ENCODE peak calls at places on chromosomes 4 and X, in seven cellular contexts. One of them, this sample, is unnamed.

GRCh38 chr4:147799986-147800555 is 68.2 kb downstream of the ARHGAP10 start:
- DNase-seq in Caco-2: no peak
- DNase-seq in psoas muscle: no peak
- DNase-seq in kidney: no peak
- DNase-seq in right atrium auricular region: no peak
- DNase-seq in tibial artery: no peak
- DNase-seq in heart right ventricle: no peak
- DNase-seq in this sample: peak

GRCh38 chr4:142493255-142493976 is 352.7 kb downstream of the INPP4B start:
- DNase-seq in tibial artery: no peak
- DNase-seq in heart right ventricle: no peak
- DNase-seq in psoas muscle: no peak
- DNase-seq in kidney: no peak
- DNase-seq in Caco-2: no peak
- DNase-seq in right atrium auricular region: no peak
- DNase-seq in this sample: no peak

GRCh38 chrX:19579485-19579884 is 64.2 kb upstream of the MAP3K15 start:
- DNase-seq in right atrium auricular region: no peak
- DNase-seq in kidney: no peak
- DNase-seq in heart right ventricle: no peak
- DNase-seq in tibial artery: no peak
- DNase-seq in Caco-2: no peak
- DNase-seq in psoas muscle: no peak
- DNase-seq in this sample: peak

GRCh38 chrX:68550193-68550592 is 51.3 kb downstream of the YIPF6 start:
- DNase-seq in right atrium auricular region: no peak
- DNase-seq in Caco-2: no peak
- DNase-seq in psoas muscle: no peak
- DNase-seq in heart right ventricle: no peak
- DNase-seq in tibial artery: no peak
- DNase-seq in kidney: no peak
- DNase-seq in this sample: no peak

GRCh38 chr4:40255722-40256281 is 59.0 kb downstream of the RHOH start:
- DNase-seq in tibial artery: no peak
- DNase-seq in Caco-2: peak
- DNase-seq in psoas muscle: no peak
- DNase-seq in right atrium auricular region: no peak
- DNase-seq in heart right ventricle: no peak
- DNase-seq in kidney: no peak
- DNase-seq in this sample: peak

GRCh38 chr4:82984459-82984858 is 26.2 kb downstream of the LIN54 start:
- DNase-seq in heart right ventricle: no peak
- DNase-seq in Caco-2: peak
- DNase-seq in right atrium auricular region: no peak
- DNase-seq in psoas muscle: no peak
- DNase-seq in kidney: no peak
- DNase-seq in tibial artery: no peak
- DNase-seq in this sample: peak

GRCh38 chrX:129755779-129756650 is 17.2 kb downstream of the XPNPEP2 start:
- DNase-seq in psoas muscle: no peak
- DNase-seq in Caco-2: no peak
- DNase-seq in kidney: peak
- DNase-seq in tibial artery: no peak
- DNase-seq in right atrium auricular region: no peak
- DNase-seq in heart right ventricle: no peak
- DNase-seq in this sample: no peak

GRCh38 chr4:39302901-39303300 is 63.3 kb downstream of the RFC1 start:
- DNase-seq in right atrium auricular region: no peak
- DNase-seq in tibial artery: no peak
- DNase-seq in psoas muscle: no peak
- DNase-seq in heart right ventricle: no peak
- DNase-seq in Caco-2: no peak
- DNase-seq in kidney: no peak
- DNase-seq in this sample: no peak

GRCh38 chr4:20700007-20700761 is at the start of gene PACRGL:
- DNase-seq in right atrium auricular region: peak
- DNase-seq in psoas muscle: peak
- DNase-seq in kidney: peak
- DNase-seq in Caco-2: peak
- DNase-seq in tibial artery: peak
- DNase-seq in heart right ventricle: peak
- DNase-seq in this sample: peak

GRCh38 chr4:57071340-57071739 is 38.8 kb downstream of the IGFBP7 start:
- DNase-seq in tibial artery: peak
- DNase-seq in heart right ventricle: no peak
- DNase-seq in kidney: peak
- DNase-seq in psoas muscle: peak
- DNase-seq in right atrium auricular region: no peak
- DNase-seq in Caco-2: no peak
- DNase-seq in this sample: peak

GRCh38 chrX:68462653-68463052 is 29.4 kb upstream of the OPHN1 start:
- DNase-seq in Caco-2: peak
- DNase-seq in right atrium auricular region: no peak
- DNase-seq in tibial artery: no peak
- DNase-seq in psoas muscle: no peak
- DNase-seq in kidney: no peak
- DNase-seq in heart right ventricle: no peak
- DNase-seq in this sample: peak

GRCh38 chr4:149120331-149121014 is 678.3 kb upstream of the NR3C2 start:
- DNase-seq in psoas muscle: no peak
- DNase-seq in right atrium auricular region: no peak
- DNase-seq in tibial artery: no peak
- DNase-seq in heart right ventricle: no peak
- DNase-seq in kidney: no peak
- DNase-seq in Caco-2: no peak
- DNase-seq in this sample: peak

GRCh38 chr4:53532521-53532920 is 58.8 kb downstream of the LNX1 start:
- DNase-seq in heart right ventricle: no peak
- DNase-seq in right atrium auricular region: no peak
- DNase-seq in Caco-2: no peak
- DNase-seq in kidney: no peak
- DNase-seq in psoas muscle: no peak
- DNase-seq in tibial artery: no peak
- DNase-seq in this sample: peak

GRCh38 chr4:5292091-5292490 is 240.8 kb downstream of the STK32B start:
- DNase-seq in Caco-2: no peak
- DNase-seq in tibial artery: no peak
- DNase-seq in kidney: no peak
- DNase-seq in right atrium auricular region: no peak
- DNase-seq in heart right ventricle: no peak
- DNase-seq in psoas muscle: no peak
- DNase-seq in this sample: no peak

GRCh38 chr4:60938181-60938580 is 261.9 kb upstream of the ADGRL3 start:
- DNase-seq in kidney: no peak
- DNase-seq in psoas muscle: no peak
- DNase-seq in heart right ventricle: no peak
- DNase-seq in Caco-2: no peak
- DNase-seq in right atrium auricular region: no peak
- DNase-seq in tibial artery: no peak
- DNase-seq in this sample: no peak

GRCh38 chr4:153084939-153085630 is 119.2 kb upstream of the TRIM2 start:
- DNase-seq in psoas muscle: peak
- DNase-seq in right atrium auricular region: peak
- DNase-seq in Caco-2: peak
- DNase-seq in heart right ventricle: peak
- DNase-seq in kidney: peak
- DNase-seq in tibial artery: peak
- DNase-seq in this sample: peak

GRCh38 chrX:17024896-17025295 is 78.4 kb downstream of the REPS2 start:
- DNase-seq in heart right ventricle: no peak
- DNase-seq in psoas muscle: no peak
- DNase-seq in kidney: peak
- DNase-seq in right atrium auricular region: no peak
- DNase-seq in tibial artery: no peak
- DNase-seq in Caco-2: peak
- DNase-seq in this sample: peak

GRCh38 chrX:38837389-38837788 is 36.1 kb downstream of the MID1IP1 start:
- DNase-seq in psoas muscle: no peak
- DNase-seq in heart right ventricle: no peak
- DNase-seq in kidney: no peak
- DNase-seq in right atrium auricular region: no peak
- DNase-seq in Caco-2: no peak
- DNase-seq in tibial artery: no peak
- DNase-seq in this sample: no peak

GRCh38 chr4:186710521-186711119 is 13.0 kb downstream of the FAT1 start:
- DNase-seq in heart right ventricle: no peak
- DNase-seq in Caco-2: no peak
- DNase-seq in psoas muscle: no peak
- DNase-seq in right atrium auricular region: no peak
- DNase-seq in tibial artery: no peak
- DNase-seq in kidney: no peak
- DNase-seq in this sample: no peak

GRCh38 chr4:116358633-116359222 is 726.6 kb downstream of the TRAM1L1 start:
- DNase-seq in psoas muscle: no peak
- DNase-seq in Caco-2: peak
- DNase-seq in right atrium auricular region: peak
- DNase-seq in tibial artery: peak
- DNase-seq in heart right ventricle: no peak
- DNase-seq in kidney: no peak
- DNase-seq in this sample: peak

GRCh38 chr4:98262431-98262830 is 1.2 kb downstream of the RAP1GDS1 start:
- DNase-seq in heart right ventricle: no peak
- DNase-seq in psoas muscle: no peak
- DNase-seq in right atrium auricular region: no peak
- DNase-seq in tibial artery: no peak
- DNase-seq in Caco-2: no peak
- DNase-seq in kidney: no peak
- DNase-seq in this sample: peak

GRCh38 chr4:98260047-98260578 is 1.1 kb upstream of the RAP1GDS1 start:
- DNase-seq in tibial artery: peak
- DNase-seq in right atrium auricular region: no peak
- DNase-seq in heart right ventricle: peak
- DNase-seq in psoas muscle: peak
- DNase-seq in Caco-2: peak
- DNase-seq in kidney: peak
- DNase-seq in this sample: peak

GRCh38 chr4:98261291-98262271 is at the start of gene RAP1GDS1:
- DNase-seq in right atrium auricular region: peak
- DNase-seq in heart right ventricle: peak
- DNase-seq in kidney: peak
- DNase-seq in Caco-2: peak
- DNase-seq in tibial artery: peak
- DNase-seq in psoas muscle: peak
- DNase-seq in this sample: peak

GRCh38 chr4:98260579-98261290 is 449 bp upstream of the RAP1GDS1 start:
- DNase-seq in right atrium auricular region: peak
- DNase-seq in kidney: peak
- DNase-seq in Caco-2: peak
- DNase-seq in psoas muscle: peak
- DNase-seq in heart right ventricle: peak
- DNase-seq in tibial artery: peak
- DNase-seq in this sample: peak
- TF ChIP-seq CTCF in right atrium auricular region: no peak
- TF ChIP-seq CTCF in kidney: no peak
- TF ChIP-seq CTCF in Caco-2: peak
- TF ChIP-seq CTCF in psoas muscle: no peak
- TF ChIP-seq CTCF in heart right ventricle: no peak
- TF ChIP-seq CTCF in tibial artery: no peak
- TF ChIP-seq CTCF in this sample: no peak

DNA sequence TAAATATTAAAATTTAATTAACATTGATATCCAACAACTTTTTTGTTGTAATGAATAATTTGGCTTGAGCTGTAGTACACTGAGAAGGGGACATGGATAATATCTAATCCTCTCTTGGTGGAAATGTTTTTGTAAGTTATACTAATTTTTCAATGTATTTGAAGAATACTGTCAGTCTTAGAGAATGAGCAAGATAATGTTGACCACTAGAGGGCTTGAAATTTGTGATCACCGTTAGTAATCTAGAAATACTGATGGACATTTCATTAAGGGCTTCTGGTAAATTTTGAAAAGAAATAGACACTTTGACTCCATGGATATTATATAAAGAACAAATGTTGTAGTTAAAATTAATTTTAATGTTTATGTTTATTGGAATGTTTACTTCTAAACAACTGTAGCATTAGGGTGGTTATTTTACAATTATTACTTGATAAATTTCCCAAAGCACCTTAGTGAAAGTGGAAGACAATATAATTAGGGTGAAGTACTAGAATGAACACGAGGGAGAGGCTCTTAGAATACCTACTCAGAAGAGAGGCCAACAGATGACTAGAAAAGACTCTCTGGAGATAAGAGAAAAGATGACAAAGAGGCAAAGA is 20.0 kb upstream of the CAMK2D start:
- DNase-seq in psoas muscle: no peak
- DNase-seq in kidney: no peak
- DNase-seq in Caco-2: no peak
- DNase-seq in right atrium auricular region: no peak
- DNase-seq in heart right ventricle: no peak
- DNase-seq in tibial artery: no peak
- DNase-seq in this sample: peak
- TF ChIP-seq CTCF in psoas muscle: peak
- TF ChIP-seq CTCF in kidney: peak
- TF ChIP-seq CTCF in Caco-2: peak
- TF ChIP-seq CTCF in right atrium auricular region: peak
- TF ChIP-seq CTCF in heart right ventricle: peak
- TF ChIP-seq CTCF in tibial artery: peak
- TF ChIP-seq CTCF in this sample: peak

DNA sequence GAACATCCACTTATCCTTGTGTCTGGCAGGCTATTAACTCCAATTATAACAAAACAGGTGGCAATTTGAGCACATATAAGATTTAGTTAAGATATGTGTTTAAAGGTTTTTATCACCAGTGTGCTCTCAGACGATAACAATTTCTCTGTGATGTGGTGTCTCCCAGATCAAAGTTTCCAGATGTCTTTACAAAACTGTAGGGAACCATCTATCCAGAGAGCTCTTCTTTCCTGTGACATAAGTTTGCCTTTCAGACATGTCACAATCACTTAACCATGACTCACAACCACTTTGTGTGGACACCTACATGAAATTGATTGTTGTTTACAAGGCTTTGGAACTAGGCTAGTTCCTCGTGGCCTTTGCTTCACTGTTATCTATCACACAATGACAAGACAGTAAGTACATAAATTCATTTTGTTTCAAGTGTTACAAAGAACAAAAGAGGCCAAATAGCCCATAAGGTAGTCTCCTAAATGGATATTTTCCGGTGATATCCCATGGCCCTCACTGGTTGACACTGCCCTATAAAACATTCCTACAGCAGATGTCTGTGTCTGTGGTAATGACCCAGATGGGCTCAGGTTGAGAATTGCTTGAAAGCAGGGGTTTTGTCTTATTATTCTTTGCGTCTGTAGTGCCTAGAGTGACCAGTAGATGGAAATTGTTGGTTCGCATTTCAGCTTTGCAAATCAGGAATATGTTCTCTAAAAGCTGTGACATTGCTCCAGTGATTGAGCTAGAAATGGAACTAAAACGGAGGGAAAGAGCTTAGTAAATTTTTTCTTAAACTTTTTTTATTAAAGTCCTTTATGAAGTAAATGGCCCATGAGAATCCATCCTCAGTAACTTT is 297.8 kb upstream of the FAM241A start:
- DNase-seq in heart right ventricle: no peak
- DNase-seq in tibial artery: no peak
- DNase-seq in psoas muscle: no peak
- DNase-seq in Caco-2: no peak
- DNase-seq in kidney: no peak
- DNase-seq in right atrium auricular region: no peak
- DNase-seq in this sample: peak
- TF ChIP-seq CTCF in heart right ventricle: no peak
- TF ChIP-seq CTCF in tibial artery: no peak
- TF ChIP-seq CTCF in psoas muscle: no peak
- TF ChIP-seq CTCF in Caco-2: peak
- TF ChIP-seq CTCF in kidney: no peak
- TF ChIP-seq CTCF in right atrium auricular region: no peak
- TF ChIP-seq CTCF in this sample: peak

GRCh38 chrX:32687379-32687778 is 524.0 kb downstream of the DMD start:
- DNase-seq in tibial artery: no peak
- DNase-seq in right atrium auricular region: no peak
- DNase-seq in kidney: no peak
- DNase-seq in heart right ventricle: no peak
- DNase-seq in psoas muscle: no peak
- DNase-seq in Caco-2: no peak
- DNase-seq in this sample: no peak
- TF ChIP-seq CTCF in tibial artery: no peak
- TF ChIP-seq CTCF in right atrium auricular region: no peak
- TF ChIP-seq CTCF in kidney: no peak
- TF ChIP-seq CTCF in heart right ventricle: no peak
- TF ChIP-seq CTCF in psoas muscle: no peak
- TF ChIP-seq CTCF in Caco-2: no peak
- TF ChIP-seq CTCF in this sample: no peak

This sample was measured in choroid plexus epithelial cell.